ENCODE peak calls at places on chromosomes 16 and 17, in ten cellular contexts. B is activated effector memory CD4-positive, alpha-beta T cell treated with anti-CD3 and anti-CD28 coated beads, Interleukin-2, amount 50 U/mL, for 16 hours; P is iPS-NIHi11; M is activated T-cell treated with anti-CD3 and anti-CD28 coated beads for 4 hours; V is C1 segment of cervical spinal cord; N is stimulated activated CD8-positive, alpha-beta memory T cell treated with anti-CD3 and anti-CD28 coated beads, Interleukin-2, amount 100 ng/mL, for 48 hours; R is foreskin fibroblast; Q is A172; H is spleen; I is NCI-H510A treated with DMSO at 0.1 percent for 48 hours. W is an unnamed sample.

GRCh38 chr16:26644912-26645543 is 421.7 kb upstream of the C16orf82 start:
- DNase-seq in H (no peak), V (no peak), N (no peak), Q (no peak), P (no peak), I (no peak), R (no peak), B (no peak), M (no peak), W (no peak)

GRCh38 chr16:68605746-68606145 is 39.4 kb upstream of the CDH3 start:
- DNase-seq in M (no peak), Q (peak), V (no peak), I (no peak), P (no peak), R (peak), B (no peak), H (no peak), N (no peak), W (no peak)

GRCh38 chr17:66667491-66668030 is 167.4 kb upstream of the CACNG5 start:
- DNase-seq in R (no peak), M (peak), I (no peak), H (no peak), Q (no peak), V (no peak), B (peak), N (peak), P (no peak), W (no peak)

GRCh38 chr17:44374306-44375195 is 10.9 kb upstream of the FAM171A2 start:
- DNase-seq in Q (no peak), M (no peak), R (no peak), N (no peak), I (no peak), H (no peak), B (no peak), P (peak), V (no peak), W (no peak)

GRCh38 chr16:24700549-24701392 is 28.7 kb upstream of the TNRC6A start:
- DNase-seq in P (peak), R (peak), H (no peak), B (no peak), V (peak), N (no peak), M (no peak), I (no peak), Q (peak), W (no peak)

GRCh38 chr17:78714534-78714933 is 67.5 kb downstream of the CYTH1 start:
- DNase-seq in N (no peak), V (no peak), I (no peak), Q (no peak), B (no peak), P (no peak), R (no peak), M (no peak), H (no peak), W (no peak)

GRCh38 chr16:3458278-3458851 is 14.9 kb downstream of the NAA60 start:
- DNase-seq in P (peak), V (peak), R (no peak), M (no peak), Q (peak), N (no peak), B (peak), I (no peak), H (no peak), W (no peak)

GRCh38 chr16:89697616-89698331 is 3.7 kb downstream of the SPATA2L start:
- DNase-seq in P (no peak), Q (no peak), M (no peak), N (no peak), H (peak), I (no peak), R (no peak), V (no peak), B (peak), W (no peak)

GRCh38 chr17:31369266-31369665 is 22.2 kb upstream of the RAB11FIP4 start:
- DNase-seq in R (no peak), N (no peak), M (no peak), V (no peak), P (no peak), H (no peak), B (no peak), I (no peak), Q (no peak), W (no peak)

GRCh38 chr16:59543641-59544040 is 809.5 kb upstream of the GOT2 start:
- DNase-seq in I (no peak), H (no peak), M (no peak), Q (no peak), V (no peak), N (no peak), P (no peak), R (peak), B (no peak), W (no peak)

GRCh38 chr16:1642148-1642547 is 30.0 kb downstream of the CRAMP1 start:
- DNase-seq in Q (no peak), H (no peak), B (no peak), M (no peak), V (peak), P (no peak), N (no peak), I (no peak), R (no peak), W (no peak)

GRCh38 chr17:82940226-82941020 is 100.6 kb upstream of the ZNF750 start:
- DNase-seq in H (peak), P (no peak), Q (no peak), B (peak), I (no peak), V (no peak), M (no peak), N (no peak), R (no peak), W (no peak)

GRCh38 chr16:66927918-66928649 is 2.7 kb upstream of the RRAD start:
- DNase-seq in Q (peak), M (no peak), R (peak), P (no peak), B (no peak), H (no peak), N (no peak), I (no peak), V (peak), W (no peak)

GRCh38 chr16:79081292-79082066 is 519.1 kb downstream of the MAF start:
- DNase-seq in I (no peak), V (no peak), P (no peak), R (no peak), H (no peak), M (no peak), Q (no peak), N (no peak), B (no peak), W (no peak)